ENCODE peak calls at places on chromosome 11, in six cellular contexts. One of them, this sample, is unnamed.

GRCh38 chr11:66112640-66113098 is 42.6 kb downstream of the PACS1 start:
- DNase-seq in naive thymus-derived CD8-positive, alpha-beta T cell: no peak
- DNase-seq in psoas muscle: no peak
- DNase-seq in GM23338: no peak
- DNase-seq in GM20000: no peak
- DNase-seq in non-pigmented ciliary epithelial cell: peak
- DNase-seq in this sample: no peak

GRCh38 chr11:130055637-130056036 is 14.1 kb upstream of the APLP2 start:
- DNase-seq in naive thymus-derived CD8-positive, alpha-beta T cell: no peak
- DNase-seq in psoas muscle: no peak
- DNase-seq in GM23338: no peak
- DNase-seq in GM20000: no peak
- DNase-seq in non-pigmented ciliary epithelial cell: no peak
- DNase-seq in this sample: no peak

GRCh38 chr11:46697303-46697702 is 3.1 kb downstream of the ARHGAP1 start:
- DNase-seq in naive thymus-derived CD8-positive, alpha-beta T cell: no peak
- DNase-seq in psoas muscle: no peak
- DNase-seq in GM23338: no peak
- DNase-seq in GM20000: no peak
- DNase-seq in non-pigmented ciliary epithelial cell: no peak
- DNase-seq in this sample: no peak

GRCh38 chr11:375065-376025 is 6.0 kb downstream of the B4GALNT4 start:
- DNase-seq in naive thymus-derived CD8-positive, alpha-beta T cell: no peak
- DNase-seq in psoas muscle: no peak
- DNase-seq in GM23338: no peak
- DNase-seq in GM20000: no peak
- DNase-seq in non-pigmented ciliary epithelial cell: no peak
- DNase-seq in this sample: no peak

GRCh38 chr11:6757373-6757967 is 14.3 kb downstream of the OR2AG2 start:
- DNase-seq in naive thymus-derived CD8-positive, alpha-beta T cell: peak
- DNase-seq in psoas muscle: peak
- DNase-seq in GM23338: peak
- DNase-seq in GM20000: peak
- DNase-seq in non-pigmented ciliary epithelial cell: peak
- DNase-seq in this sample: peak

GRCh38 chr11:115276182-115276581 is 228.0 kb downstream of the CADM1 start:
- DNase-seq in naive thymus-derived CD8-positive, alpha-beta T cell: no peak
- DNase-seq in psoas muscle: no peak
- DNase-seq in GM23338: no peak
- DNase-seq in GM20000: no peak
- DNase-seq in non-pigmented ciliary epithelial cell: no peak
- DNase-seq in this sample: no peak

GRCh38 chr11:46465683-46466082 is 74.1 kb upstream of the CHRM4 start:
- DNase-seq in naive thymus-derived CD8-positive, alpha-beta T cell: no peak
- DNase-seq in psoas muscle: no peak
- DNase-seq in GM23338: no peak
- DNase-seq in GM20000: no peak
- DNase-seq in non-pigmented ciliary epithelial cell: no peak
- DNase-seq in this sample: no peak

GRCh38 chr11:13341028-13341427 is 63.4 kb downstream of the BMAL1 start:
- DNase-seq in naive thymus-derived CD8-positive, alpha-beta T cell: no peak
- DNase-seq in psoas muscle: no peak
- DNase-seq in GM23338: no peak
- DNase-seq in GM20000: no peak
- DNase-seq in non-pigmented ciliary epithelial cell: no peak
- DNase-seq in this sample: no peak

GRCh38 chr11:30454108-30454507 is 131.2 kb downstream of the ARL14EP start:
- DNase-seq in naive thymus-derived CD8-positive, alpha-beta T cell: no peak
- DNase-seq in psoas muscle: no peak
- DNase-seq in GM23338: no peak
- DNase-seq in GM20000: no peak
- DNase-seq in non-pigmented ciliary epithelial cell: no peak
- DNase-seq in this sample: no peak

GRCh38 chr11:34825315-34825669 is 90.9 kb downstream of the APIP start:
- DNase-seq in naive thymus-derived CD8-positive, alpha-beta T cell: no peak
- DNase-seq in psoas muscle: no peak
- DNase-seq in GM23338: no peak
- DNase-seq in GM20000: no peak
- DNase-seq in non-pigmented ciliary epithelial cell: no peak
- DNase-seq in this sample: no peak

GRCh38 chr11:76083563-76084451 is 122.5 kb downstream of the WNT11 start:
- DNase-seq in naive thymus-derived CD8-positive, alpha-beta T cell: no peak
- DNase-seq in psoas muscle: no peak
- DNase-seq in GM23338: no peak
- DNase-seq in GM20000: no peak
- DNase-seq in non-pigmented ciliary epithelial cell: no peak
- DNase-seq in this sample: no peak

GRCh38 chr11:125451400-125452124 is 44.5 kb downstream of the FEZ1 start:
- DNase-seq in naive thymus-derived CD8-positive, alpha-beta T cell: no peak
- DNase-seq in psoas muscle: peak
- DNase-seq in GM23338: peak
- DNase-seq in GM20000: peak
- DNase-seq in non-pigmented ciliary epithelial cell: no peak
- DNase-seq in this sample: no peak

GRCh38 chr11:117819096-117820040 is 5.2 kb downstream of the FXYD2 start:
- DNase-seq in naive thymus-derived CD8-positive, alpha-beta T cell: peak
- DNase-seq in psoas muscle: peak
- DNase-seq in GM23338: peak
- DNase-seq in GM20000: no peak
- DNase-seq in non-pigmented ciliary epithelial cell: peak
- DNase-seq in this sample: peak

GRCh38 chr11:12324585-12324984 is 52.8 kb upstream of the PARVA start:
- DNase-seq in naive thymus-derived CD8-positive, alpha-beta T cell: no peak
- DNase-seq in psoas muscle: no peak
- DNase-seq in GM23338: no peak
- DNase-seq in GM20000: no peak
- DNase-seq in non-pigmented ciliary epithelial cell: no peak
- DNase-seq in this sample: no peak

GRCh38 chr11:126637800-126638175 is 282.3 kb downstream of the ST3GAL4 start:
- DNase-seq in naive thymus-derived CD8-positive, alpha-beta T cell: no peak
- DNase-seq in psoas muscle: no peak
- DNase-seq in GM23338: no peak
- DNase-seq in GM20000: no peak
- DNase-seq in non-pigmented ciliary epithelial cell: peak
- DNase-seq in this sample: peak

GRCh38 chr11:44681698-44682097 is 45.1 kb upstream of the TSPAN18 start:
- DNase-seq in naive thymus-derived CD8-positive, alpha-beta T cell: no peak
- DNase-seq in psoas muscle: no peak
- DNase-seq in GM23338: no peak
- DNase-seq in GM20000: no peak
- DNase-seq in non-pigmented ciliary epithelial cell: peak
- DNase-seq in this sample: peak

GRCh38 chr11:64754919-64755662 is 4.7 kb downstream of the PYGM start:
- DNase-seq in naive thymus-derived CD8-positive, alpha-beta T cell: peak
- DNase-seq in psoas muscle: peak
- DNase-seq in GM23338: no peak
- DNase-seq in GM20000: no peak
- DNase-seq in non-pigmented ciliary epithelial cell: no peak
- DNase-seq in this sample: no peak

GRCh38 chr11:134385774-134386565 is 26.1 kb downstream of the B3GAT1 start:
- DNase-seq in naive thymus-derived CD8-positive, alpha-beta T cell: no peak
- DNase-seq in psoas muscle: no peak
- DNase-seq in GM23338: no peak
- DNase-seq in GM20000: no peak
- DNase-seq in non-pigmented ciliary epithelial cell: no peak
- DNase-seq in this sample: no peak

GRCh38 chr11:104164028-104164520 is at the start of gene PDGFD:
- DNase-seq in naive thymus-derived CD8-positive, alpha-beta T cell: no peak
- DNase-seq in psoas muscle: peak
- DNase-seq in GM23338: peak
- DNase-seq in GM20000: peak
- DNase-seq in non-pigmented ciliary epithelial cell: no peak
- DNase-seq in this sample: peak

GRCh38 chr11:120267319-120267718 is 27.4 kb downstream of the POU2F3 start:
- DNase-seq in naive thymus-derived CD8-positive, alpha-beta T cell: no peak
- DNase-seq in psoas muscle: no peak
- DNase-seq in GM23338: no peak
- DNase-seq in GM20000: no peak
- DNase-seq in non-pigmented ciliary epithelial cell: no peak
- DNase-seq in this sample: no peak

GRCh38 chr11:119856681-119857485 is 127.9 kb upstream of the NECTIN1 start:
- DNase-seq in naive thymus-derived CD8-positive, alpha-beta T cell: no peak
- DNase-seq in psoas muscle: no peak
- DNase-seq in GM23338: no peak
- DNase-seq in GM20000: no peak
- DNase-seq in non-pigmented ciliary epithelial cell: no peak
- DNase-seq in this sample: no peak

GRCh38 chr11:80838153-80838552 is 1397.3 kb upstream of the TENM4 start:
- DNase-seq in naive thymus-derived CD8-positive, alpha-beta T cell: no peak
- DNase-seq in psoas muscle: no peak
- DNase-seq in GM23338: no peak
- DNase-seq in GM20000: peak
- DNase-seq in non-pigmented ciliary epithelial cell: no peak
- DNase-seq in this sample: no peak

This sample was measured in AG04450.